ENCODE peak calls at places on chromosomes 3 and 15, in seven cellular contexts. R is right lobe of liver, H is breast epithelium, Y is uterus, E is H1, O is endothelial cell of umbilical vein, K is NB4. W is an unnamed sample.

GRCh38 chr15:55170361-55170760 is 26.4 kb downstream of the RSL24D1 start:
- DNase-seq in R (no peak), H (no peak), Y (no peak), E (no peak), O (no peak), K (no peak), W (no peak)

GRCh38 chr15:66043264-66043663 is 174.0 kb downstream of the RAB11A start:
- DNase-seq in R (no peak), H (no peak), Y (no peak), E (no peak), O (no peak), K (no peak), W (peak)

GRCh38 chr3:49119439-49119838 is 1.2 kb downstream of the USP19 start:
- DNase-seq in R (no peak), H (no peak), Y (no peak), E (no peak), O (no peak), K (no peak), W (no peak)

GRCh38 chr3:25575001-25575400 is 89.7 kb downstream of the TOP2B start:
- DNase-seq in R (no peak), H (no peak), Y (no peak), E (no peak), O (no peak), K (no peak), W (no peak)

GRCh38 chr15:65952425-65953053 is 83.2 kb downstream of the RAB11A start:
- DNase-seq in R (no peak), H (no peak), Y (no peak), E (peak), O (peak), K (peak), W (no peak)

GRCh38 chr15:44308415-44308814 is 19.9 kb downstream of the GOLM2 start:
- DNase-seq in R (no peak), H (no peak), Y (no peak), E (no peak), O (no peak), K (no peak), W (no peak)

GRCh38 chr3:194098036-194098871 is 37.7 kb upstream of the HES1 start:
- DNase-seq in R (no peak), H (no peak), Y (no peak), E (no peak), O (no peak), K (no peak), W (no peak)

GRCh38 chr15:34790121-34790520 is 5.2 kb downstream of the ACTC1 start:
- DNase-seq in R (no peak), H (no peak), Y (no peak), E (no peak), O (no peak), K (no peak), W (no peak)

GRCh38 chr3:70982274-70982673 is 601.3 kb downstream of the FOXP1 start:
- DNase-seq in R (no peak), H (no peak), Y (no peak), E (no peak), O (no peak), K (no peak), W (no peak)

GRCh38 chr15:64515825-64516224 is 55.4 kb downstream of the ZNF609 start:
- DNase-seq in R (no peak), H (no peak), Y (no peak), E (no peak), O (no peak), K (no peak), W (no peak)

GRCh38 chr3:132756108-132756650 is 34.0 kb upstream of the NPHP3 start:
- DNase-seq in R (no peak), H (no peak), Y (no peak), E (no peak), O (no peak), K (no peak), W (no peak)

GRCh38 chr15:26738996-26739395 is 33.9 kb downstream of the GABRB3 start:
- DNase-seq in R (no peak), H (no peak), Y (no peak), E (no peak), O (no peak), K (no peak), W (no peak)

GRCh38 chr3:81492048-81492447 is 269.4 kb downstream of the GBE1 start:
- DNase-seq in R (no peak), H (no peak), Y (no peak), E (no peak), O (no peak), K (no peak), W (no peak)

DNA sequence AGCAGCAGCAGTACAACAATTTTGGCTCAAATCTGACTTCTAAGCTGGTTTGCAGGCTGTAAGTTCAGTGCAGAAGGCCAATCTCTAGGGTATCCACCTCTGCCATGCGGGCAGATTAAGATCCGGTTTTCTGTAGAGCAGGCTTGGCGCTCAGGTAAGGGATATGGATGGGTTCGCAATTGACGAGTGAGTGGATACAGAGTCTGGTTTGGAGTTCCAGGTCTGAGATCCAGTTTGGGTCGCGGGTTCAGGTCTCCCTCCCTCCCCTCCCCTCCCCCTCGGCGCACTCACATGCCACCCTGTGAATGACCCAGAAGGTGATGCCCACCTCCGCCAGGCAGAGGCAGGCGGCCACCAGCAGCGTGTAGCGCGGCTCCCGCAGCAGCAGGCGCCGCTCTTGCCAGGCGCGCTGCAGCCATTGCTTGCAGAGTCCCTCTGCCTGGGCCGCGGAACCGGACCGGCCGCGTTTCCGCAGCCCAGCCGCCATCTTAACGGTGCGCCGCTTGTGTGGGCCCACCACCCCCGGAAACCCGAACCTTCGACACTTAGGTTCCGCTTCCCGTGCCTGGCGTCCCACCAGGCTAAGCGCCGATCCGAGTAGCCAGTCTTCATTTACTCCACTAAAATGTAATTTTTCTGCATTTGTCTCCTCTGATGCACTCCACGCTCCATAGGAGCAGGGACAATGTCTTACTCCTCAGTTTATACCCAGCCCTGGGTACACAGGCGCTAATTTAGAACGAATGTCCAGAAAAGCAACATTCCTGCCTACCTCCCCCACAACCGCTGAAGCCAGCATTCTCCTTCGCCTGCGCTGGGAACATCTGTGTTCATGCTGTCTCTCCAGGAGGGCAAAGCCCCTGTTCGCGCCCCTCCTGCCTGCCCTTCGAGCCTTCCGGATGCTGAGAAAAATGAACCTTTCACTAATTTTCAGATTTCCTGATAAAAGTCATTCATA is at the start of gene ALG3:
- DNase-seq in R (peak), H (peak), Y (peak), E (peak), O (peak), K (peak), W (peak)
- TF ChIP-seq POLR2A in R (peak), H (no peak), Y (no peak), E (peak), O (peak), K (peak), W (peak)

DNA sequence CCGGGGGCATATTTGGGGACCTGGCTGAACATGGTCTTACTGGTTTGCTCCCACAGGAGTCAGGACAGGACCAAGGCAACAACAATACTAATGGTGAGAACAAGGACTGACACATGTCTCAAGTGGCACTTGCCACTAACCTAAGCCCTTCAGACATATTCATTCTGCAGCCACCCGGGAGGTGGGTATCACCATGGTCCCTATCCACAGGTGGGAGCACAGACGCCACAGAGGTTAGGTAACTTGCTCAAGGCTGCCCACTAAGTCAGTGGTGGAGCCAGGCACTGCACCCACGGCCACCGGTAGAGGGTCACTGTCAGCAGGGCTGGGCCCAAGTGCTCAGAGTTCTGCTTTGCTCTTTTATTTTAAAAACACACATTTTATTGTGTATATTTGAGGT is 29.8 kb upstream of the SLC41A3 start:
- DNase-seq in R (peak), H (no peak), Y (no peak), E (no peak), O (no peak), K (no peak), W (peak)
- TF ChIP-seq CTCF in R (no peak), H (no peak), Y (peak), E (no peak), O (peak), K (no peak), W (no peak)

DNA sequence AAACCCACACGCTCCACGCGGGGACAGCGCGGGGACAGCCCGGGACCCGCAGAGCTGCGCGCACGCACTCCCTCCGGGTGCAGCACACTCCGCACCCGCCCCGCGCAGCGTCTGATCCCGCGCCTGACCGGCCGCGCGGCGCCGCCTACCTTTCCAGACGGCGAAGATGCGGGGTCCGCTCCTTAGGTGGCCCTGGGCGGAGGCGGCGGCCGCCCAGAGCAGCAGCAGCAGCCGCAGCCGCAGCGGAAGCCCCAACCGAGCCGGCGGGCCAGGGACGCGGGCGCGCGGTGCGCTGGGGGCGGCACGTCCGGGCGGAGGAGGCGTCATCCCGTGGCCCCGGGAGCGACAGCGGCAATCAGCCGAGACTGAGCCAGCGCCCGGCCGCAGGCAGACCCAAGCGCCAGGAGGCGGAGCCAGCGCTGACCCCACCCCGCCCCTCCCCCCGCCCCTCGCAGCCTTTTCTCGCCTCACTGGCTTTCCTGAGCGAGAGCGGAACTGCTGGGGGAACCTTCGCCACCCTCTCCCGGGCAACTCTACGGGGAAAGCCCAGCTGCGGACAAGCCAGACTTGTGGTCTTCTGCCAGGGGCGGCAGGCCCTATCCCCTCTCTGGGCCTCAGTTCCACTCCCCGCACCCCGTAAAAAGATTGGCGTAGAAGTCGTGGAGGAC is at the start of gene SEMA7A:
- DNase-seq in R (peak), H (peak), Y (peak), E (peak), O (peak), K (peak), W (peak)
- TF ChIP-seq POLR2A in R (peak), H (no peak), Y (peak), E (no peak), O (peak), K (peak), W (peak)

GRCh38 chr15:48273047-48273446 is 58.2 kb upstream of the DUT start:
- DNase-seq in R (no peak), H (no peak), Y (no peak), E (no peak), O (no peak), K (no peak), W (no peak)
- TF ChIP-seq CTCF in R (no peak), H (no peak), Y (no peak), E (no peak), O (no peak), K (no peak), W (no peak)

GRCh38 chr3:50602675-50603191 is 8.8 kb downstream of the CISH start:
- DNase-seq in R (no peak), H (peak), Y (no peak), E (no peak), O (no peak), K (no peak), W (peak)

GRCh38 chr3:50600141-50600753 is 11.3 kb downstream of the CISH start:
- DNase-seq in R (no peak), H (no peak), Y (no peak), E (no peak), O (no peak), K (no peak), W (no peak)

GRCh38 chr3:50599115-50599715 is 12.4 kb downstream of the CISH start:
- DNase-seq in R (no peak), H (no peak), Y (no peak), E (no peak), O (no peak), K (no peak), W (no peak)

GRCh38 chr3:50599716-50600118 is 11.9 kb downstream of the CISH start:
- DNase-seq in R (no peak), H (no peak), Y (no peak), E (no peak), O (no peak), K (peak), W (no peak)

GRCh38 chr3:50600841-50601591 is 10.6 kb downstream of the CISH start:
- DNase-seq in R (peak), H (peak), Y (peak), E (no peak), O (peak), K (peak), W (peak)
- TF ChIP-seq POLR2A in R (no peak), H (no peak), Y (no peak), E (no peak), O (no peak), K (no peak), W (peak)

GRCh38 chr3:45212095-45212468 is 14.0 kb downstream of the TMEM158 start:
- DNase-seq in R (no peak), H (no peak), Y (peak), E (no peak), O (no peak), K (peak), W (no peak)

GRCh38 chr3:45211466-45212094 is 14.5 kb downstream of the TMEM158 start:
- DNase-seq in R (no peak), H (no peak), Y (peak), E (no peak), O (no peak), K (no peak), W (no peak)

GRCh38 chr3:45207471-45207870 is 18.6 kb downstream of the TMEM158 start:
- DNase-seq in R (no peak), H (no peak), Y (no peak), E (no peak), O (no peak), K (no peak), W (no peak)

GRCh38 chr3:45208587-45208986 is 17.5 kb downstream of the TMEM158 start:
- DNase-seq in R (no peak), H (no peak), Y (no peak), E (no peak), O (no peak), K (no peak), W (no peak)

DNA sequence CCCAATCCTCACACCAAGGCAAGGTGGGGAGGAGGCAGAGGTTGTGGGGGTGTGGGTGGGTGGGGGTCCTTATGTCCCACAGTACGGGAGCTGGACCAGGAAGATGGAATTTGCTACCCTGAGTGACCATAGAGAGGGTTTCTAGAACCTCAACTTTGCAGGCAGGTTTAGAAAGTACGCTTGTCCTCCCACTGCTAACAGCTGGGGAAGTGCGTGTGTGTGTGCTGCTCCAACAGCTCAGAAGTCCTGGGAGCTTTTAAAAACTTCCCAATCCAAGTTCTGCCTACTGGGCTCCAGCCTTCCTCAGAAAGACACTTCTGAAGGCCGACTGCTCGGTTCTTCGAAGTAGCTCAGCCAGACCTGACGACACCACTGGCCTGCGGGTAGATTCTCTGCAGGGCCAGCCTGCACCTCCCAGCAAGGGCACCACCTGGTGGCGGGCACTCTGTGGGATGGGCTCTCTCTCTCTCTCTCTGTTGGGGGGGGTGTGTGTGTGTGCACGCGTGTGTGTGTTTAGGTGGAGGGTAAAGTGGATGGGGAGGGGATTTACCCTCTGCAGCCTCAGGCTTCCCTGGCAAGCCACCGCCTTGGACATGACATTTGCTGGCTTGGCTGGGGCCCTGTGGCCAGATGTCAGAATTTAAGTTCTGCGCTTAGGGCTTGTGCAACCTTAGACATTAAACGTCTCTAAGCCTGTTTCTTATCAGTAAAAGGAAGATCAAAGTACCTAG is 15.6 kb downstream of the TMEM158 start:
- DNase-seq in R (peak), H (peak), Y (peak), E (peak), O (peak), K (peak), W (peak)
- TF ChIP-seq CTCF in R (peak), H (peak), Y (peak), E (peak), O (peak), K (peak), W (peak)

DNA sequence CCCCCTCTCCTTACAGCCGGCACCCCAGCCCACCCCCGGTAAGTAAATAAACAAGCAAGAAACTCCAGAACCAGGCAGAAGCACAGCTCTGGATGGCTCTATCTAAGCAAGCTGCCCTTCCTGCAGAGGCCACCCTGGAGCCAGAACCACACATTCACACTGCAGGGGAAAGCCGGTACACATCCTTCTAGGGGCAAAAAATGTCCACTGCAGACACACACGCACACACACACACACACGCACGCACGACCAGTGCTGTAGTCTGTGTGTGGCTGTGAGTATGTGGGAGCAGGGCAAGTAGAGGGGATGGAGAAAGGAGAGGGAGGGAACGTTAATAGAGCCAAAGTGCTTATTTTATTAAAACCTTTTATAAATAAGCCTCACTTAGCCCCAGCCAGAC is 63.8 kb downstream of the ADCY5 start:
- DNase-seq in R (no peak), H (peak), Y (peak), E (no peak), O (no peak), K (no peak), W (peak)
- TF ChIP-seq POLR2A in R (no peak), H (no peak), Y (no peak), E (no peak), O (no peak), K (no peak), W (no peak)

GRCh38 chr3:102225407-102226132 is 209.2 kb upstream of the ZPLD1 start:
- DNase-seq in R (no peak), H (no peak), Y (peak), E (no peak), O (peak), K (peak), W (no peak)
- TF ChIP-seq CTCF in R (peak), H (peak), Y (peak), E (no peak), O (peak), K (peak), W (peak)

DNA sequence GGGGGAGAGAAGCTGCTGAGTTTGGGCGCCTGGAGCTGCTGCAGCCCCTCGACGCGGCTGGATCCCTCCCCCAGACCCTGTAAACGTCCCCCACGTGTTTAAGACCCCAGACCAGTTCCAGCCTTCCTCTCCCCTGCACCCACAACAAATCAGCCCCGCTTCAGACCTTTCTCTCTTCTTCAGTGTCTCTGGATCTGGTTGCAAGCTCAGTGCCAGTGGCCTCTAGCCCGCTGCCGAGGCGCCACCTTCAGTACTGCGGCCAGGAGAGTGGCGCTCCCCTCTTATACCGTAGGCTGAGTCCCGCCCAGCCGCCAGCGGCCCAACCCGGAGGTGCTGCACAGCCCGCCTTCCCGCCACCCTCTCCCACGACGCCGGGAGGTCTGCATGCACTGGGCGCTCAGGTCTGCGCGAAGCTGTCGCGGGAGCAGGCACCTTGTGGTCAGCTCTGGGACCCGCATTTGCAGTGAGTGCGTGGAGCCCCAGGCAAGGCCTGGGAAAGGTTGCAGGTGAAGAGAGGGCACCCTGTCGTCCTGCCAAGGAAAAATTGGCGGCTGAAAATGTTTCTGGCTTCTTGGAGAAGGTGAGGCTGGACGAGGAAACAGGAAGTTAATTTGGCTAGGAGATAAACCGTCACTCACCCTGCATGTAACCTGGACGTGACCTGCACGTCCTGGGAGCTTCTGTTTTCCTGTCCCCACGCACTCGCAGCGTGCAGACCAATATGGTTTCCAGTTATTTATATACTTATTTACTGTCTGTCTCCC is at the start of gene C2CD4B:
- DNase-seq in R (peak), H (no peak), Y (peak), E (peak), O (peak), K (peak), W (peak)
- TF ChIP-seq POLR2A in R (peak), H (no peak), Y (peak), E (peak), O (peak), K (no peak), W (peak)

GRCh38 chr15:79593119-79593869 is 161.2 kb downstream of the MINAR1 start:
- DNase-seq in R (no peak), H (no peak), Y (no peak), E (peak), O (peak), K (peak), W (no peak)
- TF ChIP-seq CTCF in R (peak), H (no peak), Y (no peak), E (peak), O (no peak), K (peak), W (peak)

W was measured in transverse colon.